ENCODE peak calls at places on chromosome 20, in four cellular contexts. D, L, R and Y are unnamed samples.

GRCh38 chr20:52160805-52161204 is 30.8 kb downstream of the ZFP64 start:
- DNase-seq in D (no peak), L (no peak), R (no peak), Y (no peak)

GRCh38 chr20:40763646-40764295 is 74.7 kb upstream of the MAFB start:
- DNase-seq in D (no peak), L (peak; percentile 93), R (no peak), Y (no peak)

GRCh38 chr20:36085686-36086267 is 68.8 kb upstream of the EPB41L1 start:
- DNase-seq in D (no peak), L (no peak), R (no peak), Y (no peak)

GRCh38 chr20:58598271-58599015 is 52.6 kb upstream of the STX16 start:
- DNase-seq in D (no peak), L (peak; percentile 78), R (no peak), Y (no peak)

GRCh38 chr20:11331096-11331495 is 586.6 kb upstream of the BTBD3 start:
- DNase-seq in D (no peak), L (no peak), R (no peak), Y (no peak)

GRCh38 chr20:21512634-21513180 is 1.2 kb downstream of the NKX2-2 start:
- DNase-seq in D (no peak), L (no peak), R (no peak), Y (no peak)

GRCh38 chr20:60877071-60877470 is 375.0 kb upstream of the CDH4 start:
- DNase-seq in D (no peak), L (no peak), R (no peak), Y (no peak)

GRCh38 chr20:31707994-31708744 is 14.5 kb downstream of the BCL2L1 start:
- DNase-seq in D (peak; percentile 93), L (peak; percentile 74), R (no peak), Y (peak; percentile 92)

GRCh38 chr20:13231031-13231752 is 10.1 kb downstream of the ISM1 start:
- DNase-seq in D (no peak), L (no peak), R (no peak), Y (peak; percentile 32)

GRCh38 chr20:58713801-58714339 is 21.3 kb downstream of the NPEPL1 start:
- DNase-seq in D (no peak), L (peak; percentile 60), R (no peak), Y (peak; percentile 1)

GRCh38 chr20:49603209-49603627 is 35.3 kb upstream of the PTGIS start:
- DNase-seq in D (peak; percentile 62), L (no peak), R (no peak), Y (no peak)

GRCh38 chr20:40207618-40208017 is 481.4 kb downstream of the MAFB start:
- DNase-seq in D (no peak), L (no peak), R (no peak), Y (no peak)

GRCh38 chr20:2244993-2245392 is 50.8 kb upstream of the TGM3 start:
- DNase-seq in D (no peak), L (no peak), R (no peak), Y (no peak)
- TF ChIP-seq CTCF in D (peak; percentile 33), L (no peak), R (no peak), Y (peak; percentile 25)

GRCh38 chr20:37352611-37352980 is 6.7 kb downstream of the SRC start:
- DNase-seq in D (no peak), L (no peak), R (no peak), Y (no peak)
- H3K4me1 ChIP-seq in D (peaks cover 17% of the 10 kb centered on the region), L (peaks cover 84% of the 10 kb centered on the region), R (peaks cover 12% of the 10 kb centered on the region), Y (peaks cover 5% of the 10 kb centered on the region)

GRCh38 chr20:44056010-44056698 is 130.8 kb downstream of the JPH2 start:
- DNase-seq in D (no peak), L (peak; percentile 41), R (no peak), Y (peak; percentile 74)
- TF ChIP-seq CTCF in D (peak; percentile 40), L (peak; percentile 16), R (no peak), Y (peak; percentile 85)

GRCh38 chr20:17866234-17867001 is 102.2 kb downstream of the SNX5 start:
- DNase-seq in D (no peak), L (no peak), R (no peak), Y (no peak)

GRCh38 chr20:17867119-17867518 is 101.5 kb downstream of the SNX5 start:
- DNase-seq in D (no peak), L (no peak), R (no peak), Y (no peak)

GRCh38 chr20:17863577-17864292 is 104.9 kb downstream of the SNX5 start:
- DNase-seq in D (no peak), L (no peak), R (no peak), Y (no peak)

GRCh38 chr20:17863209-17863576 is 105.4 kb downstream of the SNX5 start:
- DNase-seq in D (no peak), L (no peak), R (no peak), Y (no peak)

DNA sequence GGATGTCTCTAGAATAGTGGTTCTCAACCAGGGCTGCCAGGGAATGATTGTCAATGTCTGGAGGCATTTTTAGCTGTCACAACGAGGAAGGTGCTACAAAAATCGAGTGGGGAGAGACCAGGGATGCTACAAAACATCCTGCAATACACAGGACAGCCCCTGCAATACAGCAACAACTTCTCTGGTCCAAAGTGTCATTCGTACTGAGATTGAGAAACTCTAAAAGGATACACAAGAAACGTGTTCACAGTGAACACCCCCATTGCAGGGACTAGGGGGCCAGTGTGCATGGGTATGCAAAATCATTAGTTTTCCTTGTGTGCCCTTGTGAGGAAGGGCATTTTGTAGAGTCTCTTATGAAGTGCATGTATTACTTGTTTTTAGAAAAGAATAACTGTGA is 103.8 kb downstream of the SNX5 start:
- DNase-seq in D (no peak), L (no peak), R (no peak), Y (no peak)
- H3K4me1 ChIP-seq in D (peaks cover 16% of the 10 kb centered on the region), L (peaks cover 12% of the 10 kb centered on the region), R (peaks cover 1% of the 10 kb centered on the region), Y (no peaks in the 10 kb centered on the region)